ENCODE peak calls at places on chromosomes 12 and 14, in eight cellular contexts. One of them, this sample, is unnamed.

GRCh38 chr12:68131867-68132414 is 27.6 kb downstream of the IFNG start:
- DNase-seq in spleen: no peak
- DNase-seq in stomach: no peak
- DNase-seq in heart left ventricle: no peak
- DNase-seq in esophagus muscularis mucosa: no peak
- DNase-seq in esophagus squamous epithelium: no peak
- DNase-seq in IMR-90: no peak
- DNase-seq in A549: no peak
- DNase-seq in this sample: no peak

GRCh38 chr12:126033746-126034145 is 968.5 kb downstream of the AACS start:
- DNase-seq in IMR-90: no peak
- DNase-seq in spleen: no peak
- DNase-seq in esophagus squamous epithelium: no peak
- DNase-seq in esophagus muscularis mucosa: no peak
- DNase-seq in A549: no peak
- DNase-seq in heart left ventricle: no peak
- DNase-seq in stomach: no peak
- DNase-seq in this sample: no peak

GRCh38 chr14:106850913-106851825 is 1324.8 kb downstream of the TMEM121 start:
- DNase-seq in spleen: peak; percentile 83
- DNase-seq in esophagus squamous epithelium: no peak
- DNase-seq in IMR-90: no peak
- DNase-seq in esophagus muscularis mucosa: no peak
- DNase-seq in A549: no peak
- DNase-seq in heart left ventricle: no peak
- DNase-seq in stomach: no peak
- DNase-seq in this sample: no peak

GRCh38 chr14:56487090-56487667 is 92.4 kb upstream of the TMEM260 start:
- DNase-seq in stomach: no peak
- DNase-seq in esophagus squamous epithelium: no peak
- DNase-seq in A549: peak; percentile 8
- DNase-seq in esophagus muscularis mucosa: no peak
- DNase-seq in heart left ventricle: no peak
- DNase-seq in spleen: no peak
- DNase-seq in IMR-90: peak; percentile 32
- DNase-seq in this sample: no peak

GRCh38 chr12:78865297-78865955 is 852 bp downstream of the SYT1 start:
- DNase-seq in A549: no peak
- DNase-seq in esophagus squamous epithelium: no peak
- DNase-seq in esophagus muscularis mucosa: no peak
- DNase-seq in IMR-90: no peak
- DNase-seq in spleen: no peak
- DNase-seq in stomach: no peak
- DNase-seq in heart left ventricle: no peak
- DNase-seq in this sample: no peak

GRCh38 chr14:55451398-55451797 is 11.0 kb upstream of the TBPL2 start:
- DNase-seq in A549: no peak
- DNase-seq in IMR-90: peak; percentile 25
- DNase-seq in esophagus squamous epithelium: no peak
- DNase-seq in spleen: no peak
- DNase-seq in esophagus muscularis mucosa: peak; percentile 42
- DNase-seq in heart left ventricle: no peak
- DNase-seq in stomach: no peak
- DNase-seq in this sample: no peak

GRCh38 chr12:102052192-102053061 is 9.4 kb downstream of the WASHC3 start:
- DNase-seq in spleen: peak; percentile 63
- DNase-seq in IMR-90: no peak
- DNase-seq in heart left ventricle: no peak
- DNase-seq in esophagus muscularis mucosa: no peak
- DNase-seq in esophagus squamous epithelium: no peak
- DNase-seq in A549: no peak
- DNase-seq in stomach: no peak
- DNase-seq in this sample: no peak

GRCh38 chr14:24411468-24412454 is 13.0 kb downstream of the NYNRIN start:
- DNase-seq in spleen: no peak
- DNase-seq in esophagus squamous epithelium: no peak
- DNase-seq in A549: peak; percentile 74
- DNase-seq in heart left ventricle: no peak
- DNase-seq in IMR-90: peak; percentile 59
- DNase-seq in esophagus muscularis mucosa: no peak
- DNase-seq in stomach: peak; percentile 52
- DNase-seq in this sample: peak; percentile 60

GRCh38 chr14:69400154-69400553 is 1.7 kb downstream of the SLC39A9 start:
- DNase-seq in stomach: no peak
- DNase-seq in esophagus muscularis mucosa: no peak
- DNase-seq in IMR-90: no peak
- DNase-seq in esophagus squamous epithelium: no peak
- DNase-seq in A549: no peak
- DNase-seq in spleen: no peak
- DNase-seq in heart left ventricle: no peak
- DNase-seq in this sample: no peak

GRCh38 chr14:96676161-96676560 is 121.0 kb upstream of the VRK1 start:
- DNase-seq in spleen: no peak
- DNase-seq in heart left ventricle: no peak
- DNase-seq in A549: no peak
- DNase-seq in esophagus muscularis mucosa: no peak
- DNase-seq in stomach: no peak
- DNase-seq in esophagus squamous epithelium: no peak
- DNase-seq in IMR-90: peak; percentile 7
- DNase-seq in this sample: no peak

GRCh38 chr12:52231305-52232232 is 1.5 kb upstream of the KRT7 start:
- DNase-seq in esophagus muscularis mucosa: no peak
- DNase-seq in IMR-90: no peak
- DNase-seq in spleen: peak; percentile 47
- DNase-seq in heart left ventricle: no peak
- DNase-seq in A549: no peak
- DNase-seq in esophagus squamous epithelium: no peak
- DNase-seq in stomach: no peak
- DNase-seq in this sample: no peak

GRCh38 chr14:97456958-97457357 is 659.8 kb downstream of the VRK1 start:
- DNase-seq in esophagus squamous epithelium: no peak
- DNase-seq in spleen: no peak
- DNase-seq in heart left ventricle: no peak
- DNase-seq in stomach: no peak
- DNase-seq in A549: no peak
- DNase-seq in IMR-90: no peak
- DNase-seq in esophagus muscularis mucosa: no peak
- DNase-seq in this sample: no peak

GRCh38 chr12:24901975-24902461 is 46.9 kb downstream of the BCAT1 start:
- DNase-seq in stomach: no peak
- DNase-seq in esophagus squamous epithelium: no peak
- DNase-seq in heart left ventricle: no peak
- DNase-seq in A549: no peak
- DNase-seq in esophagus muscularis mucosa: no peak
- DNase-seq in spleen: no peak
- DNase-seq in IMR-90: no peak
- DNase-seq in this sample: peak; percentile 49

GRCh38 chr12:40801082-40801481 is 108.8 kb downstream of the CNTN1 start:
- DNase-seq in A549: no peak
- DNase-seq in esophagus muscularis mucosa: no peak
- DNase-seq in stomach: no peak
- DNase-seq in IMR-90: no peak
- DNase-seq in spleen: no peak
- DNase-seq in heart left ventricle: no peak
- DNase-seq in esophagus squamous epithelium: no peak
- DNase-seq in this sample: no peak

GRCh38 chr14:67532998-67533753 is at the start of gene PLEKHH1:
- DNase-seq in spleen: peak; percentile 88
- DNase-seq in stomach: peak; percentile 85
- DNase-seq in esophagus muscularis mucosa: no peak
- DNase-seq in esophagus squamous epithelium: no peak
- DNase-seq in A549: peak; percentile 87
- DNase-seq in IMR-90: peak; percentile 57
- DNase-seq in heart left ventricle: peak; percentile 86
- DNase-seq in this sample: peak; percentile 84
- TF ChIP-seq POLR2A in spleen: no peak
- TF ChIP-seq POLR2A in stomach: no peak
- TF ChIP-seq POLR2A in esophagus muscularis mucosa: no peak
- TF ChIP-seq POLR2A in esophagus squamous epithelium: no peak
- TF ChIP-seq POLR2A in A549: peak; percentile 82
- TF ChIP-seq POLR2A in IMR-90: no peak
- TF ChIP-seq POLR2A in heart left ventricle: no peak
- TF ChIP-seq POLR2A in this sample: no peak

DNA sequence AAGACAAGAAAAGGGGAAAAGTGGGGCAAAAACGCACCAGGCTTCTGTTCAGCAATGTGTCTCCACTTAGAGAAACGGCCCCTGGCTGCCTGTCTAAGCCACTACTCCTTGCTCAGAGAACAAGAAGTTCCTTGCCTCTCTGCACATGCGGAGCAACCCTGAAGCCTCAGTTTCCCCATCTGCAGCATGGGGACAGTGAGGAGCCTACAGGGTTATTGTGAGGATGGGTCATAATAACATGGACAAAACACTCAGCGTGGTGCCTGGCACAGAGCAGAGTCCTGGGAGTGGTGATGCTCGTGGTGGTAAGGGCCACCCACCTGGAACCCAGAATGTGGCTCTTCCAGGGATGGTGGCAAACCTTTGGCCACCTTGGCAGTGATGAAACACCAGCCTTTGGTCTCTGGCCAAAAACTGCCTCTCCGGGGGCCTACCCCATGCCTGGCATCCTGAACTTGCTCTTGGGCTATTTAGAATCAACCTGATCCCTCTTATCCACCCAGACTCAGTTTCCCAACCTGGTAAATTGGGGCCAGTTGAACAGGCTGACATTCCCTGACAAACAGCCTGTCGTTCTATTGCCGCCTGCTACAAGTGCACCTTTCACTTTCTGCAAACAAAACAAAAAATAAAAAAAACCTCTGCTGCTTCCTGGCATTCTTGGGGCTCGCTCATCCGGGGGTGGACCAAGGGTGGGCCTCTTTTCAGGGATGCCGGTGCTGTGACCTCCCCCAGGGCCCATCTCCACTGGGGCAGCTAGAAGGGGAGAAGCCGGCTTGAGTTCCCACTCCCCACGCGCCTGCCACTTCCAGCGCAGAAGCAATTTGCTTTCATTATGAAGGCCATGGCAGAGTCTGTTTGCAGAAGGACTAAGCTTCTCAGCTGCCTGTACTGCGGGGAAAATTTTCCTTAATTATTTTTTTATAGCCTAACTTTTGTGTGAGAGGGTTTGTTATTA is 56.4 kb upstream of the DLK1 start:
- DNase-seq in IMR-90: no peak
- DNase-seq in heart left ventricle: no peak
- DNase-seq in A549: no peak
- DNase-seq in esophagus muscularis mucosa: no peak
- DNase-seq in spleen: no peak
- DNase-seq in stomach: no peak
- DNase-seq in esophagus squamous epithelium: no peak
- DNase-seq in this sample: no peak
- TF ChIP-seq CTCF in IMR-90: no peak
- TF ChIP-seq CTCF in heart left ventricle: no peak
- TF ChIP-seq CTCF in A549: no peak
- TF ChIP-seq CTCF in esophagus muscularis mucosa: no peak
- TF ChIP-seq CTCF in spleen: no peak
- TF ChIP-seq CTCF in stomach: no peak
- TF ChIP-seq CTCF in esophagus squamous epithelium: no peak
- TF ChIP-seq CTCF in this sample: no peak

GRCh38 chr14:23023500-23024152 is 11.1 kb downstream of the PSMB5 start:
- DNase-seq in esophagus muscularis mucosa: no peak
- DNase-seq in stomach: no peak
- DNase-seq in A549: no peak
- DNase-seq in esophagus squamous epithelium: no peak
- DNase-seq in heart left ventricle: no peak
- DNase-seq in spleen: no peak
- DNase-seq in IMR-90: no peak
- DNase-seq in this sample: no peak
- TF ChIP-seq POLR2A in esophagus muscularis mucosa: no peak
- TF ChIP-seq POLR2A in stomach: no peak
- TF ChIP-seq POLR2A in A549: no peak
- TF ChIP-seq POLR2A in esophagus squamous epithelium: no peak
- TF ChIP-seq POLR2A in heart left ventricle: no peak
- TF ChIP-seq POLR2A in spleen: no peak
- TF ChIP-seq POLR2A in IMR-90: no peak
- TF ChIP-seq POLR2A in this sample: no peak

DNA sequence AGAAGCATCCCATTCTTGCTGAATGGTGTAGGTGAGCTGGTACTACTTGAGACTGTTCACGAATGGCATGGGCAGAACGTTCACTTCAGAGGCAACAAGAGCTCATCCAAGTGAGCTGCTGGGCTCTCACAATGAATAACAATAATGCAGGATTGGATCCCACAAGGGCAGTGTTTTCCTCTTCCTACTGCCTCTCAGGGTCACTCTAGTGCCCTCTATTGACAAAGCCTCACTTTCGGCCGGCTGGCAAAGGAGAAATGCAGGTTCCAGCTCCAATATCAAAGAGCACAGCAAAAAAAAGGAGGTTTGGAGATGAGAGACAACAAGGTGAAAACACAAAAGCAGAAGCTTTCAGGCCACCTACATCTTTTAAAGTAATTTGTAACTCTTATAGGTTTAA is 74.6 kb upstream of the MYF6 start:
- DNase-seq in heart left ventricle: no peak
- DNase-seq in A549: no peak
- DNase-seq in spleen: no peak
- DNase-seq in IMR-90: no peak
- DNase-seq in esophagus squamous epithelium: no peak
- DNase-seq in esophagus muscularis mucosa: no peak
- DNase-seq in stomach: no peak
- DNase-seq in this sample: peak; percentile 28
- TF ChIP-seq CTCF in heart left ventricle: no peak
- TF ChIP-seq CTCF in A549: peak; percentile 33
- TF ChIP-seq CTCF in spleen: no peak
- TF ChIP-seq CTCF in IMR-90: no peak
- TF ChIP-seq CTCF in esophagus squamous epithelium: no peak
- TF ChIP-seq CTCF in esophagus muscularis mucosa: no peak
- TF ChIP-seq CTCF in stomach: no peak
- TF ChIP-seq CTCF in this sample: no peak

DNA sequence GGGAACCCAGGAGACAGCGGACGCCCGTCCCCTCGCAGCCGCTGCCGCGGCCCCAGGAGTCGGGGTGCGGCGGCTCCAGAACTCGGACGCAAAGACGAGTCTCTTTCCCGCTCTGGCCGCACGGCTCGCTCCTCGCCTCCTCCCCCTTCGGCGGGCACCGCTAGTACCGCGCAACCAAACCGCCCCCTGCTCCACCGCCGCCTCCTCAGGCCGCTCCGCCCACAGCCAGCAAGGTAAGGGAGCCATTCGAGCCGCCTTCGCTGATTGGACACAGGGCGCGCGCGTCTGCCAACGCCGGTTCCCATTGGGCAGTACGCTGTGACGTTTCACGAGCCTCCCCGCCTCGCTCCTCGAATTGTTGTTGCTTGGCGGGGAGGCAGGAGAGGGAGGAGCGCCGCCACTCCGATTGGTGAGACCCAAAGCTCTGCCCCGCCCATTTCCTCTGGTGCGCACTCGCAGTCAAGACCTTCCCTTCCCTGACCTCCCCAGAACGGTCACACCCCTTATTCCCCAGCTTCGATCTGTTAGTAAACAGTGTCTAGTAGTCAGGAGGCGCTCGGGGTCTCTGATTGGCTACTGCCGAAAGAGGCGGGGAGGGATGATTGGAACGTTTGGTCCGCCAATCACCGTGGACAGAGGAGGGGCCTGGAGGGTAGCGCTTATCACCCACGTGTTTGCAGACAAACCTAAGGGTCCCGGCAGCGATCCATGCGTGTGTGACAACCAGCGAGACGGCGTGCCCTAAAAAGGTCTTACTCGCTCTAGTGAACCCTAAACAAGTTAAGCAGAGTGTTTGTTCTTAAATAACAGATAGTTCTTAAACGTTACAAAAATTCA is at the start of gene RPS6KA5:
- DNase-seq in A549: peak; percentile 97
- DNase-seq in heart left ventricle: peak; percentile 100
- DNase-seq in IMR-90: peak; percentile 100
- DNase-seq in esophagus muscularis mucosa: peak; percentile 100
- DNase-seq in stomach: peak; percentile 100
- DNase-seq in spleen: peak; percentile 100
- DNase-seq in esophagus squamous epithelium: peak; percentile 99
- DNase-seq in this sample: peak; percentile 100
- TF ChIP-seq POLR2A in A549: peak; percentile 25
- TF ChIP-seq POLR2A in heart left ventricle: no peak
- TF ChIP-seq POLR2A in IMR-90: peak; percentile 62
- TF ChIP-seq POLR2A in esophagus muscularis mucosa: peak; percentile 92
- TF ChIP-seq POLR2A in stomach: no peak
- TF ChIP-seq POLR2A in spleen: peak; percentile 96
- TF ChIP-seq POLR2A in esophagus squamous epithelium: peak; percentile 93
- TF ChIP-seq POLR2A in this sample: peak; percentile 83